ENCODE peak calls at places on chromosomes 11 and 22, in five cellular contexts. One of them, this sample, is unnamed.

GRCh38 chr22:27556371-27556770 is 245.2 kb downstream of the MN1 start:
- DNase-seq in GM12865: no peak
- DNase-seq in WTC11: no peak
- DNase-seq in LNCaP clone FGC: no peak
- DNase-seq in RWPE1: no peak
- DNase-seq in this sample: no peak

GRCh38 chr22:19936513-19936912 is 5.1 kb upstream of the COMT start:
- DNase-seq in GM12865: no peak
- DNase-seq in WTC11: no peak
- DNase-seq in LNCaP clone FGC: no peak
- DNase-seq in RWPE1: no peak
- DNase-seq in this sample: no peak

GRCh38 chr11:114082767-114083181 is 23.3 kb downstream of the ZBTB16 start:
- DNase-seq in GM12865: no peak
- DNase-seq in LNCaP clone FGC: no peak
- DNase-seq in WTC11: no peak
- DNase-seq in RWPE1: no peak
- DNase-seq in this sample: no peak

GRCh38 chr22:40450651-40451050 is 80.3 kb downstream of the SGSM3 start:
- DNase-seq in GM12865: no peak
- DNase-seq in RWPE1: no peak
- DNase-seq in LNCaP clone FGC: no peak
- DNase-seq in WTC11: no peak
- DNase-seq in this sample: no peak

GRCh38 chr11:35923452-35923851 is 20.4 kb upstream of the LDLRAD3 start:
- DNase-seq in GM12865: no peak
- DNase-seq in LNCaP clone FGC: no peak
- DNase-seq in RWPE1: no peak
- DNase-seq in WTC11: no peak
- DNase-seq in this sample: no peak

GRCh38 chr11:15286465-15286864 is 171.7 kb downstream of the INSC start:
- DNase-seq in WTC11: no peak
- DNase-seq in RWPE1: no peak
- DNase-seq in GM12865: no peak
- DNase-seq in LNCaP clone FGC: no peak
- DNase-seq in this sample: peak

GRCh38 chr11:14420223-14420622 is 61.2 kb upstream of the RRAS2 start:
- DNase-seq in GM12865: no peak
- DNase-seq in WTC11: no peak
- DNase-seq in RWPE1: no peak
- DNase-seq in LNCaP clone FGC: no peak
- DNase-seq in this sample: no peak

GRCh38 chr22:49088801-49089791 is 738.6 kb downstream of the BRD1 start:
- DNase-seq in GM12865: no peak
- DNase-seq in RWPE1: no peak
- DNase-seq in LNCaP clone FGC: no peak
- DNase-seq in WTC11: no peak
- DNase-seq in this sample: no peak

GRCh38 chr11:119169272-119169719 is 771 bp downstream of the NLRX1 start:
- DNase-seq in WTC11: peak
- DNase-seq in LNCaP clone FGC: no peak
- DNase-seq in GM12865: peak
- DNase-seq in RWPE1: peak
- DNase-seq in this sample: no peak

GRCh38 chr11:73907191-73907590 is 30.4 kb downstream of the PAAF1 start:
- DNase-seq in RWPE1: peak
- DNase-seq in GM12865: peak
- DNase-seq in WTC11: no peak
- DNase-seq in LNCaP clone FGC: no peak
- DNase-seq in this sample: peak

GRCh38 chr11:36391062-36391461 is 95.0 kb downstream of the PRR5L start:
- DNase-seq in GM12865: no peak
- DNase-seq in WTC11: no peak
- DNase-seq in RWPE1: no peak
- DNase-seq in LNCaP clone FGC: no peak
- DNase-seq in this sample: no peak

GRCh38 chr11:61068581-61068980 is 33.7 kb upstream of the CD5 start:
- DNase-seq in GM12865: no peak
- DNase-seq in WTC11: no peak
- DNase-seq in RWPE1: no peak
- DNase-seq in LNCaP clone FGC: no peak
- DNase-seq in this sample: no peak

GRCh38 chr22:24207264-24208011 is 26.2 kb downstream of the SUSD2 start:
- DNase-seq in LNCaP clone FGC: no peak
- DNase-seq in RWPE1: no peak
- DNase-seq in GM12865: no peak
- DNase-seq in WTC11: no peak
- DNase-seq in this sample: no peak

GRCh38 chr22:39773976-39774539 is 119.5 kb downstream of the ENTHD1 start:
- DNase-seq in RWPE1: no peak
- DNase-seq in WTC11: no peak
- DNase-seq in GM12865: peak
- DNase-seq in LNCaP clone FGC: peak
- DNase-seq in this sample: no peak

GRCh38 chr11:77071671-77072605 is 5.2 kb downstream of the CAPN5 start:
- DNase-seq in GM12865: no peak
- DNase-seq in WTC11: no peak
- DNase-seq in RWPE1: no peak
- DNase-seq in LNCaP clone FGC: no peak
- DNase-seq in this sample: no peak

This sample was measured in epithelial cell of prostate.